ENCODE peak calls at places on chromosomes 7 and 10, in six cellular contexts. X, Q, N, Z, O and T are unnamed samples.
A peak's percentile ranks its signal among the peaks of the same experiment; 100 is the strongest.

GRCh38 chr7:143372070-143372469 is 9.1 kb upstream of the ZYX start:
- DNase-seq in X (no peak), Q (peak; percentile 64), N (peak; percentile 7), Z (no peak), O (no peak), T (peak; percentile 71)

GRCh38 chr10:124026337-124026939 is 67.0 kb downstream of the CHST15 start:
- DNase-seq in X (no peak), Q (no peak), N (no peak), Z (no peak), O (peak; percentile 57), T (no peak)

GRCh38 chr7:143188994-143189393 is 5.8 kb downstream of the TAS2R39 start:
- DNase-seq in X (no peak), Q (no peak), N (no peak), Z (no peak), O (peak; percentile 40), T (no peak)

GRCh38 chr7:2802504-2803341 is 41.4 kb downstream of the GNA12 start:
- DNase-seq in X (peak; percentile 55), Q (peak; percentile 48), N (no peak), Z (peak; percentile 38), O (no peak), T (no peak)

GRCh38 chr7:5679741-5680473 is 101.6 kb downstream of the RNF216 start:
- DNase-seq in X (peak; percentile 18), Q (peak; percentile 59), N (no peak), Z (no peak), O (no peak), T (no peak)

GRCh38 chr7:36236073-36236472 is 83.0 kb downstream of the EEPD1 start:
- DNase-seq in X (no peak), Q (no peak), N (no peak), Z (no peak), O (peak; percentile 70), T (no peak)

GRCh38 chr7:2758673-2759603 is 70.9 kb downstream of the AMZ1 start:
- DNase-seq in X (no peak), Q (no peak), N (no peak), Z (no peak), O (no peak), T (peak; percentile 72)

GRCh38 chr7:42869131-42870020 is 42.5 kb downstream of the C7orf25 start:
- DNase-seq in X (peak; percentile 45), Q (no peak), N (no peak), Z (peak; percentile 55), O (no peak), T (no peak)

GRCh38 chr10:58264780-58265179 is 2.9 kb downstream of the IPMK start:
- DNase-seq in X (no peak), Q (no peak), N (peak; percentile 31), Z (no peak), O (no peak), T (no peak)

GRCh38 chr7:85595639-85596268 is 408.9 kb upstream of the SEMA3D start:
- DNase-seq in X (peak; percentile 49), Q (no peak), N (no peak), Z (no peak), O (no peak), T (peak; percentile 25)

GRCh38 chr7:156993021-156993924 is 17.2 kb downstream of the MNX1 start:
- DNase-seq in X (peak; percentile 14), Q (no peak), N (no peak), Z (no peak), O (no peak), T (no peak)

GRCh38 chr7:129773328-129773731 is 161.8 kb downstream of the NRF1 start:
- DNase-seq in X (no peak), Q (no peak), N (no peak), Z (no peak), O (no peak), T (no peak)

GRCh38 chr7:17690030-17690429 is 250.3 kb downstream of the SNX13 start:
- DNase-seq in X (peak; percentile 99), Q (no peak), N (no peak), Z (no peak), O (no peak), T (peak; percentile 73)

GRCh38 chr7:137985253-137985896 is 16.5 kb downstream of the CREB3L2 start:
- DNase-seq in X (no peak), Q (no peak), N (peak; percentile 90), Z (no peak), O (no peak), T (no peak)

GRCh38 chr7:137981175-137981574 is 20.7 kb downstream of the CREB3L2 start:
- DNase-seq in X (no peak), Q (no peak), N (no peak), Z (no peak), O (no peak), T (no peak)

GRCh38 chr7:137981668-137982067 is 20.2 kb downstream of the CREB3L2 start:
- DNase-seq in X (no peak), Q (no peak), N (peak; percentile 60), Z (no peak), O (no peak), T (no peak)

GRCh38 chr7:137984181-137985041 is 17.5 kb downstream of the CREB3L2 start:
- DNase-seq in X (no peak), Q (no peak), N (no peak), Z (no peak), O (no peak), T (no peak)

DNA sequence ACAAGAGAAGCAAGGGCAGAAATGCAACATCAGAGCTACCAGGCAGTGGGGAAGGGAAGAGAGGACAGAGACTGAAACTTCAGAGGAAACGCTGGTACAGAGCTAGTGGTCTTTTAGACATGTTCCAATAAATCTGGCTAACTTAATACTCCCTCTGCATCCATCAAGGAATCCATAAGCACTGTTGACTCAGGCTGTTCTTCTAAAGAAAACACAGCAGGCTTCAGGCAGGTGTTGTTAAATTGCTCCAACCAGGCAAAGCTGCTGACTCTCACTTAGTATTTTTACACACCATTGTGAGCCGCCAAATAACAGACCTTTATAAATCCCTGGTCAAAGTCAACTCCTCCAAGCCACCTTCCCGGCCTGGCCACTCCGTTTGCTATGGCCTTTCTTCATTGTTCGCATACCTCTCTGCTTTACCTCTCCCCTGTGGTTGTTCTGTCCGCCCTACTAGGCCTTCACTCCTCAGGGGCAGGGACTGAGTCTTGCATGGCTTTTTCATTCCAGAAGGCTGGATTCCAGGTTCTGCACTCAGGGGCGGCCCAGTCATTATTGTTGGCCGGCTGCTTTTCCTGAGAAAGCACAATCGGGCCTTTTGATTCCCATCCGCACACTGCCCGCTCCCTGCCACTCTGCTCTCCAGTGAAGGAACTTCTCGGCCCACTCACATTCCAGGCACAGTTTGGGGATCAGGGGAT is 18.4 kb downstream of the CREB3L2 start:
- DNase-seq in X (peak; percentile 55), Q (peak; percentile 56), N (no peak), Z (peak; percentile 44), O (no peak), T (no peak)
- H3K4me1 ChIP-seq in X (peaks cover 50% of the 10 kb centered on the region), Q (peaks cover 82% of the 10 kb centered on the region), N (peaks cover 75% of the 10 kb centered on the region), Z (peaks cover 60% of the 10 kb centered on the region), O (peaks cover 9% of the 10 kb centered on the region), T (no peaks in the 10 kb centered on the region)

DNA sequence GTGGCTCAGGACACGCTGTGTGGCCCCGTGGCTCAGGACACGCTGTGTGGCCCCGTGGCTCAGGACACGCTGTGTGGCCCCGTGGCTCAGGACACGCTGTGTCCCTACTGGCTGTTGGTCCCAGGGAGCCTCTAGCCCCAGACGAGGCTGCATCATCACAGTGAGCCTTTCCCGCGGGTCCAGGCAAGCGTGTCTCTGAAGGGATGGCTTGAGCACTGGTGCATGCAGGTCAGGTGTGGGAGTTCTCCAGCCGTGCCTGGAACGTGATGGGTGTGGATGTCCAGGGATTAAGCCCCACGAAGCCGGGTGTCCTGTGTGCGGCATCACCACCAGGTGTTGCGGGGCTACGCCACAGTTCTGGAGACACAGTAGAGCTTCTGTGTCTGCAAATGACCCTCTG is 62.6 kb upstream of the CFAP46 start:
- DNase-seq in X (no peak), Q (no peak), N (no peak), Z (no peak), O (no peak), T (no peak)
- H3K27ac ChIP-seq in X (no peak overlapping the region), Q (no peak overlapping the region), N (no peak overlapping the region), Z (no peak overlapping the region), O (no peak overlapping the region), T (no peak overlapping the region)

GRCh38 chr7:57424515-57425238 is 25.3 kb upstream of the ZNF716 start:
- DNase-seq in X (no peak), Q (no peak), N (no peak), Z (no peak), O (no peak), T (no peak)

GRCh38 chr7:57425239-57425944 is 24.6 kb upstream of the ZNF716 start:
- DNase-seq in X (no peak), Q (no peak), N (no peak), Z (no peak), O (no peak), T (no peak)

GRCh38 chr7:57426629-57427003 is 23.4 kb upstream of the ZNF716 start:
- DNase-seq in X (no peak), Q (no peak), N (no peak), Z (no peak), O (no peak), T (no peak)

GRCh38 chr7:57427146-57427545 is 22.8 kb upstream of the ZNF716 start:
- DNase-seq in X (no peak), Q (no peak), N (no peak), Z (no peak), O (no peak), T (no peak)

DNA sequence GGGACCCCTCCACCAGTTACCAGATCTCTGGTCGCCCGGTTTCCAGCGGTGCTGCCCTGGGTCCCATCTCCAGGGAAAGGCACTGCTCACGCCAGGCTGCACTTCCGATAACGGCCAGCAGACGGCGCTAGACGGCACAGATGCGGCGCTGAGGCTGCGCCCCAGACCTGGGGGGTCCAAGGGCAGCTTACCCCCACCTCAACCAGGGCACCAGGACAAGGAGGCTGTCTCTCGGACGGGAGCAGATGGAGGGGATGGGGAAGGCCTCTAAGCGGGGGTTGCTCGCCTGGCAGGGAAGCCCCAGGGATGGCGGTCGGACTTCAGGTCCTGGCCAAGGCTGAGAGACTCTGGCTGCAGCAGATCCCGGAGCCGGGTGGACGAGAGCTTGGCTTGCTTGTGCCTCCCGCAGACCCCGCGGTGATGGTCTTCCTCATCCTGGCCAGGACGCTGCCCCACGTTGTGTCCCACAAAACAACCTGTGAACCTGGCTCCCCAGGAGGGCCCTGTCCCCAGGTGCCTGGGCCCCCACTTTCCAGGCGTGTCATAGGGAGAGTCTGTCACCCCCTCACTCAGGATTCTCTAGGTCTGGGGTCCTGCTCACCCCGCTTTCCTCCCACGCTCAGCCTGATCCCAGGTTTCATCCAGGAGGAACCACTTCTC is 23.9 kb upstream of the ZNF716 start:
- DNase-seq in X (no peak), Q (no peak), N (no peak), Z (no peak), O (no peak), T (no peak)
- TF ChIP-seq CTCF in X (peak; percentile 21), Q (peak; percentile 28), N (peak; percentile 63), Z (no peak), O (no peak), T (peak; percentile 19)

DNA sequence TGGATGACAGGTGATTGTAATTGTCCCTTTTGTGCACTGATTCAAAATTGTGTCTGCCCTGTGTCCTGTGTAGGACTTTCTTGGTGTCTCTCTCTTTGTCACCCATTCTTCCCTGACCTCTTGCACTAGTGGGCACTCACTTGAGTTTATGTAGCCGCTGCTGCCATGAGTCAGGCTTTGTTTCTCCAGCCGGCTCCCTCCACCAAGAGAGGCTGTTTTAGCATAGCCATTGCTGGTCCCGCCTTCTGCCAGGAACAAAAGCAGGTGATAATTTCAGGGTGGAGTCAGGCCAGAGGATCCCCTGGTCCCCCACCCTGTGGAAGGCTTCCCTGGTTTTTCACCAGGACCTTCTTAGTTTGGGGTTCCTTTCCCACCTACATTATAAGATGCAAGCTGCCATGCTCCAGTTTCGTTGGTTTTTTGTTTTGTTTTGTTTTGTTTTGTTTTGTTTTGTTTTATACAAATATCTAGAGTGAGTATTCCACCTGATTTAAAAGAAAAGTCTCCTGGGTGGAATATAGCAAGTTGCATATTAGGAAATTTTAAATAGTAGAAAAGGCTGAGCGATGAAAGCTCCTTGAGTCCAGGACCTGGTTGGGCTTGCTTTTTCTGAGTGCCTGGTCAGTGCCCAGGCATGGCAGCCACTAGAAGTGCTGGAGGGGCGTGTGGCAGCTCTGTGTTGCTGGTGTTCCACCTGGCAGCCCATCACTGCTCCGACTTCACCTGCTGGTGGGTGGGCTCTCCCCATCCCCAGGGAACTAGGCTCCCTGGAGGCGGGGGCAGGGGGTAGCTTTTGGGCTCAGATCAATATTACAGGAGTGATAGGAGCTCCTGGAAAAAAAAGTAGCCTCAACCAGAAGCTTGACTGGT is 8.2 kb downstream of the COL17A1 start:
- DNase-seq in X (no peak), Q (no peak), N (no peak), Z (no peak), O (peak; percentile 63), T (no peak)
- H3K4me1 ChIP-seq in X (no peaks in the 10 kb centered on the region), Q (peaks cover 14% of the 10 kb centered on the region), N (no peaks in the 10 kb centered on the region), Z (no peaks in the 10 kb centered on the region), O (peaks cover 4% of the 10 kb centered on the region), T (peaks cover 9% of the 10 kb centered on the region)